ENCODE peak calls at places on chromosomes 2 and 18, in ten cellular contexts. One of them, this sample, is unnamed.

GRCh38 chr2:135252805-135253458 is 200.8 kb downstream of the RAB3GAP1 start:
- DNase-seq in tibial artery: no peak
- DNase-seq in heart right ventricle: no peak
- DNase-seq in uterus: no peak
- DNase-seq in IMR-90: no peak
- DNase-seq in pancreas: no peak
- DNase-seq in prostate gland: no peak
- DNase-seq in A549: no peak
- DNase-seq in cardiac muscle cell: no peak
- DNase-seq in CD8-positive, alpha-beta memory T cell: no peak
- DNase-seq in this sample: no peak

GRCh38 chr18:71471963-71472725 is 1072.0 kb downstream of the CBLN2 start:
- DNase-seq in tibial artery: no peak
- DNase-seq in heart right ventricle: no peak
- DNase-seq in uterus: no peak
- DNase-seq in IMR-90: no peak
- DNase-seq in pancreas: no peak
- DNase-seq in prostate gland: no peak
- DNase-seq in A549: no peak
- DNase-seq in cardiac muscle cell: no peak
- DNase-seq in CD8-positive, alpha-beta memory T cell: no peak
- DNase-seq in this sample: no peak

GRCh38 chr2:14340703-14341102 is 291.8 kb upstream of the LRATD1 start:
- DNase-seq in tibial artery: no peak
- DNase-seq in heart right ventricle: no peak
- DNase-seq in uterus: no peak
- DNase-seq in IMR-90: no peak
- DNase-seq in pancreas: no peak
- DNase-seq in prostate gland: no peak
- DNase-seq in A549: no peak
- DNase-seq in cardiac muscle cell: no peak
- DNase-seq in CD8-positive, alpha-beta memory T cell: no peak
- DNase-seq in this sample: no peak

GRCh38 chr2:3625186-3625585 is 30.3 kb downstream of the COLEC11 start:
- DNase-seq in tibial artery: peak; percentile 3
- DNase-seq in heart right ventricle: peak; percentile 1
- DNase-seq in uterus: peak; percentile 2
- DNase-seq in IMR-90: no peak
- DNase-seq in pancreas: peak; percentile 32
- DNase-seq in prostate gland: no peak
- DNase-seq in A549: no peak
- DNase-seq in cardiac muscle cell: no peak
- DNase-seq in CD8-positive, alpha-beta memory T cell: no peak
- DNase-seq in this sample: peak; percentile 38

GRCh38 chr18:62326646-62327348 is 1.7 kb downstream of the TNFRSF11A start:
- DNase-seq in tibial artery: no peak
- DNase-seq in heart right ventricle: no peak
- DNase-seq in uterus: no peak
- DNase-seq in IMR-90: no peak
- DNase-seq in pancreas: no peak
- DNase-seq in prostate gland: no peak
- DNase-seq in A549: no peak
- DNase-seq in cardiac muscle cell: no peak
- DNase-seq in CD8-positive, alpha-beta memory T cell: no peak
- DNase-seq in this sample: no peak

GRCh38 chr2:226796012-226796839 is 3.4 kb downstream of the IRS1 start:
- DNase-seq in tibial artery: no peak
- DNase-seq in heart right ventricle: no peak
- DNase-seq in uterus: peak; percentile 30
- DNase-seq in IMR-90: peak; percentile 14
- DNase-seq in pancreas: peak; percentile 60
- DNase-seq in prostate gland: no peak
- DNase-seq in A549: no peak
- DNase-seq in cardiac muscle cell: no peak
- DNase-seq in CD8-positive, alpha-beta memory T cell: no peak
- DNase-seq in this sample: peak; percentile 51

GRCh38 chr18:51603551-51603950 is 406.1 kb upstream of the MEX3C start:
- DNase-seq in tibial artery: no peak
- DNase-seq in heart right ventricle: no peak
- DNase-seq in uterus: no peak
- DNase-seq in IMR-90: no peak
- DNase-seq in pancreas: no peak
- DNase-seq in prostate gland: no peak
- DNase-seq in A549: no peak
- DNase-seq in cardiac muscle cell: no peak
- DNase-seq in CD8-positive, alpha-beta memory T cell: no peak
- DNase-seq in this sample: no peak

GRCh38 chr2:206452242-206452641 is 8.9 kb downstream of the ADAM23 start:
- DNase-seq in tibial artery: no peak
- DNase-seq in heart right ventricle: no peak
- DNase-seq in uterus: no peak
- DNase-seq in IMR-90: peak; percentile 11
- DNase-seq in pancreas: no peak
- DNase-seq in prostate gland: no peak
- DNase-seq in A549: no peak
- DNase-seq in cardiac muscle cell: no peak
- DNase-seq in CD8-positive, alpha-beta memory T cell: no peak
- DNase-seq in this sample: no peak

GRCh38 chr2:105442056-105442455 is 43.2 kb upstream of the FHL2 start:
- DNase-seq in tibial artery: no peak
- DNase-seq in heart right ventricle: no peak
- DNase-seq in uterus: no peak
- DNase-seq in IMR-90: no peak
- DNase-seq in pancreas: no peak
- DNase-seq in prostate gland: no peak
- DNase-seq in A549: no peak
- DNase-seq in cardiac muscle cell: no peak
- DNase-seq in CD8-positive, alpha-beta memory T cell: no peak
- DNase-seq in this sample: no peak

GRCh38 chr2:105439130-105439529 is 40.3 kb upstream of the FHL2 start:
- DNase-seq in tibial artery: no peak
- DNase-seq in heart right ventricle: no peak
- DNase-seq in uterus: no peak
- DNase-seq in IMR-90: no peak
- DNase-seq in pancreas: no peak
- DNase-seq in prostate gland: no peak
- DNase-seq in A549: no peak
- DNase-seq in cardiac muscle cell: peak; percentile 11
- DNase-seq in CD8-positive, alpha-beta memory T cell: no peak
- DNase-seq in this sample: no peak

GRCh38 chr2:105437708-105438103 is 38.9 kb upstream of the FHL2 start:
- DNase-seq in tibial artery: no peak
- DNase-seq in heart right ventricle: no peak
- DNase-seq in uterus: no peak
- DNase-seq in IMR-90: peak; percentile 90
- DNase-seq in pancreas: no peak
- DNase-seq in prostate gland: no peak
- DNase-seq in A549: no peak
- DNase-seq in cardiac muscle cell: peak; percentile 66
- DNase-seq in CD8-positive, alpha-beta memory T cell: no peak
- DNase-seq in this sample: no peak

GRCh38 chr2:105442721-105443120 is 43.9 kb upstream of the FHL2 start:
- DNase-seq in tibial artery: no peak
- DNase-seq in heart right ventricle: no peak
- DNase-seq in uterus: no peak
- DNase-seq in IMR-90: no peak
- DNase-seq in pancreas: no peak
- DNase-seq in prostate gland: no peak
- DNase-seq in A549: no peak
- DNase-seq in cardiac muscle cell: no peak
- DNase-seq in CD8-positive, alpha-beta memory T cell: no peak
- DNase-seq in this sample: no peak

DNA sequence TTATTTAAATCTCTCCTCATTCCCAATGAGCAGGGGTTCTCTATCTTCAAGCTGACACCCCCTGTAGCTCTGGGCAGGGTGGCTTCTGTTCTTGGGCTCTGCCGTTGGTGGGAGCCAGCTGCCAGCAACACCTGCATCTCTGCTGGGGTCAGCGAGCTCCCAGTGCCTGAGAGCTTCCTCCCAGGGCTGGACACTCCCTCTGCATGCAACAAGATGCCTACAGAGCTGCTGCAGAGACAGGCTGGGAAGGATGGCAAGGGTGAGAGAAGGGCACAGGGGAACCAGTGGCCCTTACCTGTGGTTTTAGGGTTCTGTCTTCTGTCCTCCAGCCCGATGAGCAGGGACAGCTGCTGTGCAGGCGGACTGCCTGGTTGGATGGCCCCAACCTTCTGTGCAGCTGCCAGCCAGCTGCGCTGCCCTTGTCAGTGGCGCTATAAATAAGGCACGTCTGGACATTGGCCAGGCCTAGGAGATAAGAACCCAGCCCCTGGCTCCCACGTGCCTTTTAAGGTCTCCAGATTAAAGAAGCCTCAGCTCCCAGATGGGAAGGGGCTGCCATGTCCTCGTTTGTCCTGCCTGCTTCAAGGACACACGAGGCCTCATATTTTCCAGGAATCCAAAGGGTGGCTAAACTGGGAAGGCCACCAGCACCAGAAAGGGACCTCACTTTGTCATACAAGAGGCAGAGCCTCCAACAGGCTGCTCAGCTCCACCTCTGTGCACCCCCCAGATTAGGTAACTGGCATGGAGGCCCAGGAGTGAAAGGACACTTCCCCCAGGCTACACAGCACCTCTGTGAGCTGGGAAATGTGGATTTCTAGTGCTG is 39.5 kb upstream of the FHL2 start:
- DNase-seq in tibial artery: no peak
- DNase-seq in heart right ventricle: peak; percentile 83
- DNase-seq in uterus: peak; percentile 41
- DNase-seq in IMR-90: peak; percentile 52
- DNase-seq in pancreas: no peak
- DNase-seq in prostate gland: no peak
- DNase-seq in A549: no peak
- DNase-seq in cardiac muscle cell: peak; percentile 51
- DNase-seq in CD8-positive, alpha-beta memory T cell: no peak
- DNase-seq in this sample: peak; percentile 88
- H3K27ac ChIP-seq in tibial artery: no peak overlapping the region
- H3K27ac ChIP-seq in heart right ventricle: peak overlapping the region; percentile 93
- H3K27ac ChIP-seq in uterus: peak overlapping the region; percentile 61
- H3K27ac ChIP-seq in IMR-90: peak overlapping the region; percentile 85
- H3K27ac ChIP-seq in pancreas: no peak overlapping the region
- H3K27ac ChIP-seq in prostate gland: no peak overlapping the region
- H3K27ac ChIP-seq in A549: no peak overlapping the region
- H3K27ac ChIP-seq in cardiac muscle cell: peak overlapping the region; percentile 83
- H3K27ac ChIP-seq in CD8-positive, alpha-beta memory T cell: no peak overlapping the region
- H3K27ac ChIP-seq in this sample: peak overlapping the region; percentile 87

GRCh38 chr2:74007120-74007519 is 22.4 kb downstream of the TET3 start:
- DNase-seq in tibial artery: no peak
- DNase-seq in heart right ventricle: no peak
- DNase-seq in uterus: no peak
- DNase-seq in IMR-90: peak; percentile 32
- DNase-seq in pancreas: no peak
- DNase-seq in prostate gland: no peak
- DNase-seq in A549: no peak
- DNase-seq in cardiac muscle cell: no peak
- DNase-seq in CD8-positive, alpha-beta memory T cell: no peak
- DNase-seq in this sample: no peak

GRCh38 chr2:74008761-74009395 is 24.2 kb downstream of the TET3 start:
- DNase-seq in tibial artery: no peak
- DNase-seq in heart right ventricle: no peak
- DNase-seq in uterus: no peak
- DNase-seq in IMR-90: no peak
- DNase-seq in pancreas: no peak
- DNase-seq in prostate gland: no peak
- DNase-seq in A549: no peak
- DNase-seq in cardiac muscle cell: peak; percentile 45
- DNase-seq in CD8-positive, alpha-beta memory T cell: no peak
- DNase-seq in this sample: no peak

GRCh38 chr2:74009577-74009976 is 24.9 kb downstream of the TET3 start:
- DNase-seq in tibial artery: no peak
- DNase-seq in heart right ventricle: no peak
- DNase-seq in uterus: no peak
- DNase-seq in IMR-90: no peak
- DNase-seq in pancreas: no peak
- DNase-seq in prostate gland: no peak
- DNase-seq in A549: no peak
- DNase-seq in cardiac muscle cell: no peak
- DNase-seq in CD8-positive, alpha-beta memory T cell: no peak
- DNase-seq in this sample: no peak

GRCh38 chr2:74011246-74011645 is 26.5 kb downstream of the TET3 start:
- DNase-seq in tibial artery: no peak
- DNase-seq in heart right ventricle: no peak
- DNase-seq in uterus: no peak
- DNase-seq in IMR-90: no peak
- DNase-seq in pancreas: no peak
- DNase-seq in prostate gland: no peak
- DNase-seq in A549: no peak
- DNase-seq in cardiac muscle cell: no peak
- DNase-seq in CD8-positive, alpha-beta memory T cell: no peak
- DNase-seq in this sample: no peak

DNA sequence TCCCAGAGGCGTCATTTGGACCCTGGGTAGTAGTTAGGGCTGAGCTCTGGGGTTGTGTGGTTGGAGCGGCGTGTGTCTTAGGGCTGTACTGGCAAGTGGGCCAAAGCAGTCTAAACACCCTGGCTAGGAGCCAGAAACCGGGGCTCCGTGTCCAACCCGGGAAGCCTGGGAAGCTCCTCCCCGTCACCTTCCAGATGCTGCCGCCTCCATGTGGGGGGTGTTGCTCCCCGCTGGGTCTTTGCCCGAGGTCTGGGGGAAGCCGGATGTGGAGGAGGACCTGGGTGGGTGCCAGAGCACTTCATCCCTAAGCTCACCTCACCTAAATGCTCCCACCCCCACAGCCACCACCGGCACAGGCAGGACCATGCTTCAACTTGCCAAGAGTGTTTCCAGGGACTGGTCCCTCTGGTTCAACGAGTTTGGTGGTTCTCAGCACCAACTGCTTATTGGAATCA is 25.4 kb downstream of the TET3 start:
- DNase-seq in tibial artery: no peak
- DNase-seq in heart right ventricle: peak; percentile 41
- DNase-seq in uterus: no peak
- DNase-seq in IMR-90: no peak
- DNase-seq in pancreas: peak; percentile 80
- DNase-seq in prostate gland: peak; percentile 97
- DNase-seq in A549: no peak
- DNase-seq in cardiac muscle cell: peak; percentile 72
- DNase-seq in CD8-positive, alpha-beta memory T cell: no peak
- DNase-seq in this sample: peak; percentile 78
- H3K27ac ChIP-seq in tibial artery: no peak overlapping the region
- H3K27ac ChIP-seq in heart right ventricle: no peak overlapping the region
- H3K27ac ChIP-seq in uterus: no peak overlapping the region
- H3K27ac ChIP-seq in IMR-90: no peak overlapping the region
- H3K27ac ChIP-seq in pancreas: no peak overlapping the region
- H3K27ac ChIP-seq in prostate gland: peak overlapping the region; percentile 69
- H3K27ac ChIP-seq in A549: no peak overlapping the region
- H3K27ac ChIP-seq in cardiac muscle cell: no peak overlapping the region
- H3K27ac ChIP-seq in CD8-positive, alpha-beta memory T cell: no peak overlapping the region
- H3K27ac ChIP-seq in this sample: no peak overlapping the region

DNA sequence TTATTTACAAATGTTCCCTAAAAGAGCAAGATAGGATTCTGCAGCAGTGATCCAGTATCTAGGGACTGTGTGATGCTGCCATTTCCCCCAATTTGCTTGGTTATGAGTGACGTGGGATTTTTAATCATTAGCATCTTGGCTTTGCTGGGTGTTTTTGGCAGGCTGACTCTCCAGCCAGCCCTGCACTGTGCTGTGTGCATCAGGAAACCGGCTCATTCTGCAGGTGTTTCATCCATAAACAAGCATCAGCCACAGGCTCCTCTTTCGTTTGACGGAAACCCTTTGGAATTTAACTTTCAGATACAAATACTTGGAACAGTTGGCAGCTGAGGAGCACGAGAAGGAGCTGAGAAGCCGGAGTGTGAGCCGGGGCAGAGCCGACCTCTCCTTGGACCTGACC is 135.9 kb downstream of the TPGS2 start:
- DNase-seq in tibial artery: no peak
- DNase-seq in heart right ventricle: no peak
- DNase-seq in uterus: no peak
- DNase-seq in IMR-90: peak; percentile 86
- DNase-seq in pancreas: no peak
- DNase-seq in prostate gland: no peak
- DNase-seq in A549: no peak
- DNase-seq in cardiac muscle cell: no peak
- DNase-seq in CD8-positive, alpha-beta memory T cell: no peak
- DNase-seq in this sample: no peak
- H3K27ac ChIP-seq in tibial artery: peak overlapping the region; percentile 35
- H3K27ac ChIP-seq in heart right ventricle: no peak overlapping the region
- H3K27ac ChIP-seq in uterus: no peak overlapping the region
- H3K27ac ChIP-seq in IMR-90: peak overlapping the region; percentile 87
- H3K27ac ChIP-seq in pancreas: no peak overlapping the region
- H3K27ac ChIP-seq in prostate gland: peak overlapping the region; percentile 74
- H3K27ac ChIP-seq in A549: no peak overlapping the region
- H3K27ac ChIP-seq in cardiac muscle cell: peak overlapping the region; percentile 19
- H3K27ac ChIP-seq in CD8-positive, alpha-beta memory T cell: no peak overlapping the region
- H3K27ac ChIP-seq in this sample: no peak overlapping the region

DNA sequence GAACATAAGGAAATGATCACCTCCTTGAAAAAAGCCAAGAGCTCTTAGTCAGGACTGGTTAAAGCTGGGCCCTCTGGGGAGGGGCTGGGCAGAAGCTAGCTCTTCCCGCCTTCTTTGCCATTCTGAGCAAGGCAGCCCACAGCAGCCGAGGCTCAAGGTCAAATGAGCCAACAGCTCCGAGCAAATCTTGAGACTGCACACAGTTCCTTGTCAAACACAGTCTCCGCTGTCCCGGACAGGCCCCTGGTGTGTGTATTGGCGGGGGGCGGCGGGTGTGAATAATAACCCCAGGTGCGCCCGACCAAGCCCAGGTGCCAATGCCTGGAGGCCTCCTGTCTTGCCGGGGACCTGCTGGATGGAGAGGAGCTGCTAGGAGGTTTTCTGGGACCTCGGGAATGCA is 46.4 kb upstream of the ACAA2 start:
- DNase-seq in tibial artery: no peak
- DNase-seq in heart right ventricle: no peak
- DNase-seq in uterus: no peak
- DNase-seq in IMR-90: no peak
- DNase-seq in pancreas: no peak
- DNase-seq in prostate gland: no peak
- DNase-seq in A549: no peak
- DNase-seq in cardiac muscle cell: no peak
- DNase-seq in CD8-positive, alpha-beta memory T cell: no peak
- DNase-seq in this sample: no peak
- H3K27ac ChIP-seq in tibial artery: no peak overlapping the region
- H3K27ac ChIP-seq in heart right ventricle: no peak overlapping the region
- H3K27ac ChIP-seq in uterus: no peak overlapping the region
- H3K27ac ChIP-seq in IMR-90: no peak overlapping the region
- H3K27ac ChIP-seq in pancreas: peak overlapping the region; percentile 69
- H3K27ac ChIP-seq in prostate gland: peak overlapping the region; percentile 47
- H3K27ac ChIP-seq in A549: peak overlapping the region; percentile 83
- H3K27ac ChIP-seq in cardiac muscle cell: no peak overlapping the region
- H3K27ac ChIP-seq in CD8-positive, alpha-beta memory T cell: no peak overlapping the region
- H3K27ac ChIP-seq in this sample: no peak overlapping the region